ENCODE peak calls at places on chromosomes 7 and 10, in seven cellular contexts. X is K562, F is endothelial cell of umbilical vein, I is HCT116, Z is HepG2, N is H1, P is SK-N-SH. V is an unnamed sample.

GRCh38 chr7:147197006-147197405 is 1080.4 kb downstream of the CNTNAP2 start:
- DNase-seq in Z (peak), P (no peak), I (no peak), X (no peak), N (no peak), F (no peak), V (no peak)

GRCh38 chr10:114306116-114306973 is 67.3 kb downstream of the VWA2 start:
- DNase-seq in P (no peak), F (no peak), N (no peak), I (no peak), X (no peak), Z (no peak), V (no peak)

GRCh38 chr10:67705921-67706320 is 9.9 kb upstream of the CTNNA3 start:
- DNase-seq in P (no peak), F (no peak), X (no peak), Z (no peak), N (no peak), I (no peak), V (no peak)

GRCh38 chr10:7165500-7166177 is 245.2 kb downstream of the SFMBT2 start:
- DNase-seq in P (no peak), I (no peak), Z (no peak), N (no peak), X (no peak), F (no peak), V (no peak)

GRCh38 chr10:24462889-24463552 is 254.1 kb downstream of the KIAA1217 start:
- DNase-seq in Z (no peak), P (no peak), F (no peak), X (no peak), I (no peak), N (no peak), V (no peak)

GRCh38 chr7:45031829-45032228 is 31.8 kb downstream of the CCM2 start:
- DNase-seq in Z (peak), P (no peak), X (no peak), I (no peak), F (no peak), N (no peak), V (no peak)

GRCh38 chr10:77505431-77506334 is 131.9 kb downstream of the KCNMA1 start:
- DNase-seq in N (no peak), X (no peak), Z (no peak), P (no peak), F (no peak), I (peak), V (no peak)

GRCh38 chr10:3482200-3482993 is 302.6 kb downstream of the KLF6 start:
- DNase-seq in N (no peak), F (peak), X (peak), P (no peak), I (peak), Z (peak), V (no peak)

GRCh38 chr7:1691601-1692499 is 21.8 kb downstream of the ELFN1 start:
- DNase-seq in X (no peak), P (peak), N (no peak), I (no peak), Z (no peak), F (no peak), V (no peak)

GRCh38 chr10:70885931-70886903 is 2.1 kb downstream of the PCBD1 start:
- DNase-seq in X (no peak), I (no peak), F (peak), P (no peak), Z (no peak), N (no peak), V (no peak)

GRCh38 chr7:132464740-132465139 is 111.5 kb downstream of the PLXNA4 start:
- DNase-seq in X (no peak), F (peak), N (no peak), Z (no peak), I (no peak), P (no peak), V (no peak)

GRCh38 chr10:851891-852290 is 79.6 kb downstream of the LARP4B start:
- DNase-seq in N (no peak), P (no peak), Z (no peak), F (no peak), X (no peak), I (no peak), V (no peak)

GRCh38 chr7:106548491-106548890 is 112.5 kb downstream of the CCDC71L start:
- DNase-seq in X (no peak), I (no peak), N (no peak), Z (no peak), P (no peak), F (no peak), V (no peak)

GRCh38 chr10:88281592-88282268 is 301.4 kb downstream of the RNLS start:
- DNase-seq in I (no peak), Z (no peak), X (no peak), P (no peak), N (no peak), F (peak), V (no peak)

GRCh38 chr10:129727495-129727894 is 236.6 kb downstream of the EBF3 start:
- DNase-seq in F (no peak), Z (no peak), N (no peak), P (no peak), X (no peak), I (no peak), V (no peak)

GRCh38 chr10:29304259-29305030 is 15.6 kb downstream of the LYZL1 start:
- DNase-seq in F (peak), N (peak), X (peak), Z (peak), P (peak), I (peak), V (peak)

GRCh38 chr10:70348228-70348850 is 34.1 kb downstream of the LRRC20 start:
- DNase-seq in X (peak), N (no peak), Z (no peak), I (no peak), F (peak), P (peak), V (no peak)

GRCh38 chr10:96509017-96509641 is 4.6 kb downstream of the TLL2 start:
- DNase-seq in I (no peak), N (peak), X (no peak), Z (no peak), F (no peak), P (no peak), V (no peak)

GRCh38 chr10:28892818-28893547 is 215.7 kb downstream of the BAMBI start:
- DNase-seq in X (no peak), N (no peak), I (no peak), F (peak), P (no peak), Z (no peak), V (no peak)

DNA sequence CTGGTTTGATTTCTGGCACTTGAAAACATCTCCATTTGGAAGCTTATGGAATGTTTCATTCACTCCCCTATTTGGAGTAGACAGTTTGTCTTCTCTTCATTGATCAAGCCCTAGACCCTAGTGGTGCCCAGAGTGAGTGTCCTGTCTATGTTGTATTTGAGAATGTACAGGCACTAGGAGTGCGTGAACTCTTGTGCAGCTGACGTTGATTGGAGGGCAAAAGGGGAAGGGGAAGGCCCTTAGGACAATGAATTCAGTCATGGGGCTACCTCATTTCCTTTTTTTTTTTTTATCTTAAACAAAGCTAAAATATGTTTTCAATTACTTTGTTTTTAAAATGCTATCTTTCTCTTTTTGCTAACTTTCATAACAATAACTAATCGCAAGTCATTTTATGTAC is 66.5 kb downstream of the ADD3 start:
- DNase-seq in Z (peak), I (no peak), F (peak), N (no peak), X (peak), P (no peak), V (no peak)
- H3K9ac ChIP-seq in Z (no peak), I (no peak), F (no peak), N (no peak), X (no peak), P (no peak), V (no peak)

GRCh38 chr10:4626919-4627318 is 199.1 kb upstream of the AKR1E2 start:
- DNase-seq in Z (no peak), N (no peak), X (no peak), I (no peak), P (no peak), F (no peak), V (no peak)

GRCh38 chr10:4617626-4618025 is 208.4 kb upstream of the AKR1E2 start:
- DNase-seq in Z (no peak), F (no peak), I (no peak), X (no peak), N (no peak), P (no peak), V (no peak)

GRCh38 chr10:4623200-4623599 is 202.8 kb upstream of the AKR1E2 start:
- DNase-seq in X (no peak), N (no peak), P (no peak), Z (no peak), F (no peak), I (no peak), V (no peak)

GRCh38 chr10:4623757-4624420 is 202.1 kb upstream of the AKR1E2 start:
- DNase-seq in X (no peak), Z (no peak), F (no peak), N (no peak), I (no peak), P (no peak), V (no peak)

GRCh38 chr10:4622374-4622773 is 203.6 kb upstream of the AKR1E2 start:
- DNase-seq in I (no peak), X (no peak), Z (no peak), F (no peak), N (no peak), P (no peak), V (no peak)
- TF ChIP-seq POLR2AphosphoS5 in I (no peak), X (no peak), Z (no peak), F (no peak), N (no peak), P (no peak), V (no peak)

DNA sequence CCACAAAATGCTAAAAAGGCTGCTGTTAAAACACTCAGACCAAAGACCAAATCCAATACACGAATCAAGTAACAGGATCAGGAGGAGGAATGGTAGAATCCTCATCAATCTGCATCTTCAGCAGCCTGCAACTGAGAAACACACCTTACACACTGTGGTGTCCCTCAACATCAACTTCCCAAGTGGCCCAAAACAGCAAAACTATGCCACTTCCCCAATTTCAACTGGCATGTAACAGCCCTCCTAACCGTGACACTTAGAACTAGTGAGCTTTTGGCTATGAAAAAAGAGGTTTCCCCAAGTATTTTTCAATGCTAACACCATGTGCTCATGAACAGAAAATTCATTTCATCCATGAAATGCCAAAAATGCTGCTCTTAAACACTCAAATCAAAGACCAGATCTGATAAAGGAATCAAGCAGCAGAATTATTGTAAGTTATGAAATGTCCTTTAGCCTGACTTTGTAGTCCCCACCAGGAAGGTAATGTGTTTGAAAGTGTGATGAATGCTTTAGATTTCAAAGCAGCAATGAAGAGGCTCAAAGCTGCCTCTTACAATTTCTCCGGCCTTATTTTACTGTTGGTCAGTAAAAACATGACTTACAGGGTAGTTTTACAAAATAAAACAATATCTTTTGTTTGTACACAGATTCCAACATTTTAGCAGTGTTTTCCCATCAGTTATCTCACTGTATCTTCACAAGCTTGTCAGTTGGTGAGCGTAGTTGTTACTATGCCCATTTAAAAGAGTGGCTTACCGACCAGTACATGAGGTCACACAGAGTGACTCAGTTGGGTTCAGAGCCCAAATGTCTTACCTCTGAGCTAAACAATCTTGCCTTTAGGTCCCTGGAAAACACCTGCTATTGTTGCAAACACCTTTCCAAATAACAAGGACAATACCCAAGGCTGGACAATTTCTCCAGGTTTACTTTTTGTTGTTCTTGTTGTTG is 65.7 kb upstream of the ASAH2 start:
- DNase-seq in N (no peak), F (no peak), Z (no peak), X (no peak), P (no peak), I (no peak), V (no peak)
- H3K27ac ChIP-seq in N (no peak), F (no peak), Z (no peak), X (peak), P (no peak), I (no peak), V (no peak)

GRCh38 chr7:38245409-38245982 is 27.9 kb downstream of the TARP start:
- DNase-seq in I (no peak), N (no peak), P (no peak), X (no peak), Z (no peak), F (no peak), V (no peak)

GRCh38 chr7:38244516-38244915 is 28.9 kb downstream of the TARP start:
- DNase-seq in N (no peak), P (no peak), F (no peak), X (no peak), Z (no peak), I (no peak), V (no peak)

GRCh38 chr7:38242814-38243213 is 30.6 kb downstream of the TARP start:
- DNase-seq in F (no peak), I (no peak), Z (no peak), X (no peak), N (no peak), P (no peak), V (no peak)

GRCh38 chr7:38248069-38248567 is 25.3 kb downstream of the TARP start:
- DNase-seq in X (no peak), Z (no peak), I (no peak), P (no peak), N (no peak), F (no peak), V (no peak)
- H3K9ac ChIP-seq in X (no peak), Z (no peak), I (no peak), P (no peak), N (no peak), F (no peak), V (no peak)

GRCh38 chr7:76300210-76300731 is 2.2 kb upstream of the HSPB1 start:
- DNase-seq in I (peak), P (no peak), F (peak), X (no peak), N (no peak), Z (peak), V (no peak)

GRCh38 chr7:76301000-76301399 is 1.5 kb upstream of the HSPB1 start:
- DNase-seq in N (no peak), Z (no peak), I (no peak), P (no peak), X (no peak), F (no peak), V (no peak)

GRCh38 chr7:76302299-76303056 is at the start of gene HSPB1:
- DNase-seq in X (peak), F (peak), P (peak), I (peak), Z (peak), N (no peak), V (no peak)

GRCh38 chr7:76303057-76303828 is 770 bp downstream of the HSPB1 start:
- DNase-seq in N (peak), X (peak), F (peak), P (peak), Z (peak), I (peak), V (peak)

GRCh38 chr7:76303829-76304505 is 1.5 kb downstream of the HSPB1 start:
- DNase-seq in I (no peak), X (no peak), F (peak), P (no peak), Z (peak), N (no peak), V (no peak)
- TF ChIP-seq POLR2AphosphoS5 in I (no peak), X (no peak), F (no peak), P (no peak), Z (no peak), N (no peak), V (no peak)

GRCh38 chr7:30134523-30135270 is at the start of gene MTURN:
- DNase-seq in Z (peak), X (peak), I (peak), N (peak), F (peak), P (peak), V (no peak)

GRCh38 chr7:30134011-30134410 is 775 bp upstream of the MTURN start:
- DNase-seq in N (no peak), Z (no peak), X (no peak), F (no peak), I (no peak), P (no peak), V (no peak)

GRCh38 chr7:30135551-30136271 is 925 bp downstream of the MTURN start:
- DNase-seq in Z (peak), X (peak), N (no peak), F (peak), P (peak), I (no peak), V (no peak)

GRCh38 chr7:30136339-30136738 is 1.6 kb downstream of the MTURN start:
- DNase-seq in Z (no peak), I (no peak), F (no peak), P (no peak), X (no peak), N (no peak), V (no peak)

DNA sequence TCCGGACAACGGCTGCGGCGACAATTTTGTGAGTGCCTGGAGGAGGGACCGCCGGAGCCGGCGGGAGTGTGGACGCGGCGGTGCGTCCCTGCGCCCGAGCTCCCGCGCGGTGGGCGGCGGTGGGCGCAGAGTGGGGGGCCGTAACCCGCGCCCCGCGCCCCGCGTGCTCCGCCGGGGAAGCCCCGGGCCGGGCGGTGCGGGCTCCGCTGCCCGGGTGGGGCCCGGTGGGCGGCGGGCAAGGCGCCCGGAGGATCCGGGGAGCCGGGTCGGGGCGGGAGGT is 425 bp downstream of the MTURN start:
- DNase-seq in I (no peak), F (no peak), Z (no peak), N (no peak), P (peak), X (no peak), V (no peak)
- H3K27ac ChIP-seq in I (peak), F (peak), Z (peak), N (no peak), P (peak), X (peak), V (no peak)

DNA sequence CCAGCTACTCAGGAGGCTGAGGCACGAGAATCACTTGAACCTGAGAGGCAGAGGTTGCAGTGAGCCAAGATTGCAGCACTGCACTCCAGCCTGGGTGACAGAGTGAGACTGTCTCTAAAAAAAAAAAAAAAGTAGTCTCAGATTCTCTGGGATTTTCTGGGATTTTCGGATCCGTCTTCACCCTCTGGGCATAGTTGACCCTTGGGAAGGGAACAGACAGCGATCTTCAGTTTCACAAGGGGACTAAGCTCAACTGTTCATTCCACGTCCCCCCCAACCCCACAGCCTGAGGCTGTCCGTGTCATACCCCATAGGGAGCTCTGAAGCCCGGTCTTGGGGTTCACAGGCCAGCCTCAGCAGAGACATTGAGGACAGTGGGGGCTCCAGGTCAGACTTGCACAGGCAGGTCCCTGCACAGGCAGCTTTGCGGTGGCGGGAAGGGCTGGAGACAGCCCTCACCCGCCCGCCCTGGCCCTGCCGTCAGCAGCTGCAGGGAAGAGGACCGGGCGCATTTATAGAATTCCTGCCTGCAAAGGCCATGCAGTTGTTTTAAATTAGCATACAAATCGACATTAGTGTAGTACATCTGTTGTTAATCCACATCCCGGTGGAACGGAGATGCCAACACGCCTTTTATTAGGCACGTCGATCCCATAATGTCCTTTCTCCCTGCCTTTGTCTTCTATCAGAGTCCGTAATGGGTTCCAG is 123.5 kb downstream of the COL26A1 start:
- DNase-seq in F (no peak), X (no peak), I (no peak), Z (no peak), P (peak), N (no peak), V (no peak)
- H3K9ac ChIP-seq in F (no peak), X (no peak), I (no peak), Z (no peak), P (no peak), N (no peak), V (no peak)

GRCh38 chr10:102775201-102775972 is 31.6 kb downstream of the WBP1L start:
- DNase-seq in F (peak), Z (peak), P (no peak), N (no peak), X (no peak), I (no peak), V (no peak)
- TF ChIP-seq POLR2AphosphoS5 in F (no peak), Z (no peak), P (no peak), N (no peak), X (no peak), I (no peak), V (no peak)

GRCh38 chr7:140081774-140082425 is 19.1 kb upstream of the PARP12 start:
- DNase-seq in F (no peak), Z (no peak), I (no peak), P (no peak), X (no peak), N (no peak), V (no peak)
- H3K27ac ChIP-seq in F (no peak), Z (no peak), I (no peak), P (no peak), X (no peak), N (no peak), V (no peak)

GRCh38 chr10:43822509-43823236 is 174.0 kb upstream of the ZNF32 start:
- DNase-seq in F (no peak), I (no peak), N (no peak), P (no peak), X (no peak), Z (no peak), V (no peak)
- H3K9ac ChIP-seq in F (no peak), I (no peak), N (no peak), P (no peak), X (no peak), Z (no peak), V (no peak)